ENCODE peak calls at places on chromosomes 6 and 20, in four cellular contexts. O is BE2C, W is amygdala, R is T-helper 22 cell. T is an unnamed sample.
A peak's percentile ranks its signal among the peaks of the same experiment; 100 is the strongest.

GRCh38 chr20:32737371-32738223 is 5.7 kb downstream of the COMMD7 start:
- DNase-seq in R (peak; percentile 32), O (no peak), W (no peak), T (no peak)

GRCh38 chr6:113671440-113671839 is 185.7 kb upstream of the MARCKS start:
- DNase-seq in W (no peak), R (no peak), O (no peak), T (no peak)

GRCh38 chr6:169620171-169621125 is 81.4 kb downstream of the WDR27 start:
- DNase-seq in W (no peak), R (no peak), O (no peak), T (no peak)

GRCh38 chr20:55390791-55391190 is 614.5 kb downstream of the CBLN4 start:
- DNase-seq in O (no peak), R (no peak), W (no peak), T (no peak)

GRCh38 chr6:83069633-83070032 is 2.2 kb downstream of the DOP1A start:
- DNase-seq in R (no peak), O (no peak), W (no peak), T (no peak)

GRCh38 chr6:30113377-30113759 is 478 bp upstream of the TRIM31 start:
- DNase-seq in W (no peak), R (no peak), O (no peak), T (no peak)

GRCh38 chr6:2231438-2231837 is 14.0 kb downstream of the GMDS start:
- DNase-seq in R (no peak), O (no peak), W (no peak), T (no peak)

GRCh38 chr6:122736166-122736565 is 43.4 kb upstream of the FABP7 start:
- DNase-seq in O (no peak), R (no peak), W (no peak), T (no peak)

GRCh38 chr20:53245581-53245980 is 273.4 kb downstream of the TSHZ2 start:
- DNase-seq in W (no peak), R (no peak), O (no peak), T (no peak)